ENCODE peak calls at places on chromosomes 5 and 9, in eight cellular contexts. One of them, this sample, is unnamed. For H3K36me3, the result is how much of the 10 kb centered on the place peaks cover.

GRCh38 chr9:124761710-124762109 is 9.4 kb downstream of the NR6A1 start:
- DNase-seq in SK-N-SH: no peak
- DNase-seq in body of pancreas: no peak
- DNase-seq in brain microvascular endothelial cell: no peak
- DNase-seq in prostate gland: no peak
- DNase-seq in tibial artery: no peak
- DNase-seq in stomach: no peak
- DNase-seq in WERI-Rb-1: no peak
- DNase-seq in this sample: no peak

GRCh38 chr5:110909415-110909814 is 162.1 kb upstream of the TSLP start:
- DNase-seq in SK-N-SH: no peak
- DNase-seq in body of pancreas: no peak
- DNase-seq in brain microvascular endothelial cell: no peak
- DNase-seq in prostate gland: no peak
- DNase-seq in tibial artery: no peak
- DNase-seq in stomach: no peak
- DNase-seq in WERI-Rb-1: no peak
- DNase-seq in this sample: no peak

GRCh38 chr9:130400870-130401269 is 43.9 kb upstream of the ASS1 start:
- DNase-seq in SK-N-SH: no peak
- DNase-seq in body of pancreas: no peak
- DNase-seq in brain microvascular endothelial cell: no peak
- DNase-seq in prostate gland: no peak
- DNase-seq in tibial artery: no peak
- DNase-seq in stomach: no peak
- DNase-seq in WERI-Rb-1: no peak
- DNase-seq in this sample: no peak

GRCh38 chr5:122078116-122078865 is at the start of gene LOX:
- DNase-seq in SK-N-SH: peak
- DNase-seq in body of pancreas: peak
- DNase-seq in brain microvascular endothelial cell: peak
- DNase-seq in prostate gland: peak
- DNase-seq in tibial artery: peak
- DNase-seq in stomach: peak
- DNase-seq in WERI-Rb-1: peak
- DNase-seq in this sample: peak

GRCh38 chr9:105608685-105609598 is 51.0 kb downstream of the FKTN start:
- DNase-seq in SK-N-SH: peak
- DNase-seq in body of pancreas: no peak
- DNase-seq in brain microvascular endothelial cell: peak
- DNase-seq in prostate gland: peak
- DNase-seq in tibial artery: no peak
- DNase-seq in stomach: no peak
- DNase-seq in WERI-Rb-1: no peak
- DNase-seq in this sample: no peak

GRCh38 chr5:41869739-41870620 is at the start of gene OXCT1:
- DNase-seq in SK-N-SH: peak
- DNase-seq in body of pancreas: peak
- DNase-seq in brain microvascular endothelial cell: peak
- DNase-seq in prostate gland: peak
- DNase-seq in tibial artery: peak
- DNase-seq in stomach: peak
- DNase-seq in WERI-Rb-1: peak
- DNase-seq in this sample: peak

GRCh38 chr5:181245427-181246275 is 1.9 kb upstream of the RACK1 start:
- DNase-seq in SK-N-SH: peak
- DNase-seq in body of pancreas: peak
- DNase-seq in brain microvascular endothelial cell: no peak
- DNase-seq in prostate gland: no peak
- DNase-seq in tibial artery: peak
- DNase-seq in stomach: no peak
- DNase-seq in WERI-Rb-1: no peak
- DNase-seq in this sample: peak

GRCh38 chr5:176748073-176748966 is 62.0 kb upstream of the UNC5A start:
- DNase-seq in SK-N-SH: peak
- DNase-seq in body of pancreas: no peak
- DNase-seq in brain microvascular endothelial cell: no peak
- DNase-seq in prostate gland: no peak
- DNase-seq in tibial artery: no peak
- DNase-seq in stomach: no peak
- DNase-seq in WERI-Rb-1: no peak
- DNase-seq in this sample: no peak

GRCh38 chr5:157689942-157690689 is 18.8 kb downstream of the C5orf52 start:
- DNase-seq in SK-N-SH: no peak
- DNase-seq in body of pancreas: peak
- DNase-seq in brain microvascular endothelial cell: no peak
- DNase-seq in prostate gland: no peak
- DNase-seq in tibial artery: no peak
- DNase-seq in stomach: no peak
- DNase-seq in WERI-Rb-1: no peak
- DNase-seq in this sample: no peak

GRCh38 chr9:127523312-127523851 is 72.1 kb downstream of the LRSAM1 start:
- DNase-seq in SK-N-SH: peak
- DNase-seq in body of pancreas: no peak
- DNase-seq in brain microvascular endothelial cell: peak
- DNase-seq in prostate gland: no peak
- DNase-seq in tibial artery: no peak
- DNase-seq in stomach: no peak
- DNase-seq in WERI-Rb-1: peak
- DNase-seq in this sample: no peak

GRCh38 chr9:91678807-91679206 is 255.2 kb upstream of the NFIL3 start:
- DNase-seq in SK-N-SH: no peak
- DNase-seq in body of pancreas: no peak
- DNase-seq in brain microvascular endothelial cell: no peak
- DNase-seq in prostate gland: no peak
- DNase-seq in tibial artery: no peak
- DNase-seq in stomach: no peak
- DNase-seq in WERI-Rb-1: no peak
- DNase-seq in this sample: no peak

GRCh38 chr9:91682806-91683205 is 259.2 kb upstream of the NFIL3 start:
- DNase-seq in SK-N-SH: no peak
- DNase-seq in body of pancreas: no peak
- DNase-seq in brain microvascular endothelial cell: peak
- DNase-seq in prostate gland: no peak
- DNase-seq in tibial artery: no peak
- DNase-seq in stomach: no peak
- DNase-seq in WERI-Rb-1: no peak
- DNase-seq in this sample: no peak

GRCh38 chr9:91680998-91681397 is 257.4 kb upstream of the NFIL3 start:
- DNase-seq in SK-N-SH: no peak
- DNase-seq in body of pancreas: no peak
- DNase-seq in brain microvascular endothelial cell: no peak
- DNase-seq in prostate gland: no peak
- DNase-seq in tibial artery: no peak
- DNase-seq in stomach: no peak
- DNase-seq in WERI-Rb-1: no peak
- DNase-seq in this sample: no peak

GRCh38 chr9:91680129-91680528 is 256.5 kb upstream of the NFIL3 start:
- DNase-seq in SK-N-SH: no peak
- DNase-seq in body of pancreas: no peak
- DNase-seq in brain microvascular endothelial cell: no peak
- DNase-seq in prostate gland: no peak
- DNase-seq in tibial artery: no peak
- DNase-seq in stomach: no peak
- DNase-seq in WERI-Rb-1: no peak
- DNase-seq in this sample: no peak

DNA sequence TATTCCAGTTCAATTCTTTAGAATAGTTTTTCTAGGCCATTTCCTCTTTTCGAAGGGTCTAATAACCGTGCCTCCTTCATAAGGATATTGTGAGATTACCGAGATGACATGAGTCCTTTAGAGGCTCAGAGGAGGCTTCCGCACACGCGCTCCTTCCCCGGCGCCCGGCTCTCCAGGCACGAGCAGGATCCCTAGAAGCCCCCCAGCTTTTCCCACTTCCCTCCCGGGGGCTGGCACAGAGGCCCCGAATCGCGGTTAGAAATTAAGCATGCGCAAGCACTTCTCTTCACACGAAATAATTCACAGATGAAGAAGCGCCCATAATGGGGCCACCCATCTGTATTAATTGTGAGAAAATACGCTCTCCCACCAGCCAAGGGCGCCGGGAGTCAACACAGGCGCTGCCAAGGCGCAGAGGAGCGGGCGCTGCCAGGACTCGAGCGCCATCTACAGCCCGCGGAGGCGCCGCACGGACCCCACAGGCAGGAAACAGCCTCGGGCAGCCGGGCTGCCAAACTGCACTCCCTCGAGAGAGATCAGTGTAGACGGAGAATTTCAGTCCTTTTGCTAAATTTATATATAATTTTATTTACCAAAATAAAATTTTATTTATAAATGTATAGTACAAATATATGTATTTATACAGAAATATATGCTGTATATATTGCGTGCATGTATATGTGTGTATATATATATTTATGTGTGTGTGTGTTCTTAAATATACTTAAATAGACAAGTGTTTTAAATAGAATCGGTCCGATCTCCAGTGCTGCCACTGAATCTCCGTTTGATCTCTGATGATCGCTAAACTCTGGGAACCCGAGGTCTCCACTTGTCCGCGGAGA is 258.1 kb upstream of the NFIL3 start:
- DNase-seq in SK-N-SH: peak
- DNase-seq in body of pancreas: peak
- DNase-seq in brain microvascular endothelial cell: peak
- DNase-seq in prostate gland: peak
- DNase-seq in tibial artery: peak
- DNase-seq in stomach: peak
- DNase-seq in WERI-Rb-1: peak
- DNase-seq in this sample: peak
- TF ChIP-seq CTCF in SK-N-SH: peak
- TF ChIP-seq CTCF in body of pancreas: peak
- TF ChIP-seq CTCF in brain microvascular endothelial cell: peak
- TF ChIP-seq CTCF in prostate gland: peak
- TF ChIP-seq CTCF in tibial artery: peak
- TF ChIP-seq CTCF in stomach: peak
- TF ChIP-seq CTCF in WERI-Rb-1: peak
- TF ChIP-seq CTCF in this sample: peak

GRCh38 chr5:10734832-10735231 is 26.2 kb downstream of the DAP start:
- DNase-seq in SK-N-SH: no peak
- DNase-seq in body of pancreas: no peak
- DNase-seq in brain microvascular endothelial cell: no peak
- DNase-seq in prostate gland: no peak
- DNase-seq in tibial artery: no peak
- DNase-seq in stomach: no peak
- DNase-seq in WERI-Rb-1: no peak
- DNase-seq in this sample: no peak

GRCh38 chr5:10736354-10736753 is 24.7 kb downstream of the DAP start:
- DNase-seq in SK-N-SH: no peak
- DNase-seq in body of pancreas: no peak
- DNase-seq in brain microvascular endothelial cell: no peak
- DNase-seq in prostate gland: no peak
- DNase-seq in tibial artery: no peak
- DNase-seq in stomach: no peak
- DNase-seq in WERI-Rb-1: no peak
- DNase-seq in this sample: no peak

GRCh38 chr5:10733426-10733825 is 27.6 kb downstream of the DAP start:
- DNase-seq in SK-N-SH: no peak
- DNase-seq in body of pancreas: no peak
- DNase-seq in brain microvascular endothelial cell: no peak
- DNase-seq in prostate gland: no peak
- DNase-seq in tibial artery: no peak
- DNase-seq in stomach: no peak
- DNase-seq in WERI-Rb-1: no peak
- DNase-seq in this sample: no peak

GRCh38 chr5:10735569-10736255 is 25.3 kb downstream of the DAP start:
- DNase-seq in SK-N-SH: no peak
- DNase-seq in body of pancreas: peak
- DNase-seq in brain microvascular endothelial cell: no peak
- DNase-seq in prostate gland: no peak
- DNase-seq in tibial artery: no peak
- DNase-seq in stomach: no peak
- DNase-seq in WERI-Rb-1: no peak
- DNase-seq in this sample: no peak

GRCh38 chr5:10734050-10734709 is 26.9 kb downstream of the DAP start:
- DNase-seq in SK-N-SH: no peak
- DNase-seq in body of pancreas: no peak
- DNase-seq in brain microvascular endothelial cell: no peak
- DNase-seq in prostate gland: no peak
- DNase-seq in tibial artery: no peak
- DNase-seq in stomach: no peak
- DNase-seq in WERI-Rb-1: peak
- DNase-seq in this sample: no peak
- H3K27ac ChIP-seq in SK-N-SH: no peak
- H3K27ac ChIP-seq in body of pancreas: peak
- H3K27ac ChIP-seq in brain microvascular endothelial cell: no peak
- H3K27ac ChIP-seq in prostate gland: no peak
- H3K27ac ChIP-seq in tibial artery: no peak
- H3K27ac ChIP-seq in stomach: no peak
- H3K27ac ChIP-seq in WERI-Rb-1: no peak
- H3K27ac ChIP-seq in this sample: no peak

GRCh38 chr9:131583342-131583645 is 38.0 kb downstream of the PRRT1B start:
- DNase-seq in SK-N-SH: no peak
- DNase-seq in body of pancreas: no peak
- DNase-seq in brain microvascular endothelial cell: no peak
- DNase-seq in prostate gland: no peak
- DNase-seq in tibial artery: no peak
- DNase-seq in stomach: no peak
- DNase-seq in WERI-Rb-1: no peak
- DNase-seq in this sample: no peak

GRCh38 chr9:131584858-131585257 is 39.5 kb downstream of the PRRT1B start:
- DNase-seq in SK-N-SH: no peak
- DNase-seq in body of pancreas: no peak
- DNase-seq in brain microvascular endothelial cell: no peak
- DNase-seq in prostate gland: no peak
- DNase-seq in tibial artery: no peak
- DNase-seq in stomach: no peak
- DNase-seq in WERI-Rb-1: no peak
- DNase-seq in this sample: no peak

GRCh38 chr9:131583836-131584555 is 38.7 kb downstream of the PRRT1B start:
- DNase-seq in SK-N-SH: no peak
- DNase-seq in body of pancreas: no peak
- DNase-seq in brain microvascular endothelial cell: no peak
- DNase-seq in prostate gland: no peak
- DNase-seq in tibial artery: no peak
- DNase-seq in stomach: no peak
- DNase-seq in WERI-Rb-1: no peak
- DNase-seq in this sample: no peak

GRCh38 chr9:131587331-131587730 is 42.0 kb downstream of the PRRT1B start:
- DNase-seq in SK-N-SH: no peak
- DNase-seq in body of pancreas: no peak
- DNase-seq in brain microvascular endothelial cell: no peak
- DNase-seq in prostate gland: no peak
- DNase-seq in tibial artery: no peak
- DNase-seq in stomach: no peak
- DNase-seq in WERI-Rb-1: no peak
- DNase-seq in this sample: no peak

GRCh38 chr9:131585375-131585774 is 40.1 kb downstream of the PRRT1B start:
- DNase-seq in SK-N-SH: no peak
- DNase-seq in body of pancreas: no peak
- DNase-seq in brain microvascular endothelial cell: no peak
- DNase-seq in prostate gland: no peak
- DNase-seq in tibial artery: no peak
- DNase-seq in stomach: no peak
- DNase-seq in WERI-Rb-1: no peak
- DNase-seq in this sample: peak
- H3K36me3 ChIP-seq in SK-N-SH: under half
- H3K36me3 ChIP-seq in body of pancreas: under half
- H3K36me3 ChIP-seq in brain microvascular endothelial cell: under half
- H3K36me3 ChIP-seq in prostate gland: under half
- H3K36me3 ChIP-seq in tibial artery: half or more
- H3K36me3 ChIP-seq in stomach: half or more
- H3K36me3 ChIP-seq in WERI-Rb-1: half or more
- H3K36me3 ChIP-seq in this sample: under half

GRCh38 chr5:171630047-171630669 is 155.5 kb upstream of the SMIM23 start:
- DNase-seq in SK-N-SH: peak
- DNase-seq in body of pancreas: peak
- DNase-seq in brain microvascular endothelial cell: peak
- DNase-seq in prostate gland: peak
- DNase-seq in tibial artery: no peak
- DNase-seq in stomach: peak
- DNase-seq in WERI-Rb-1: peak
- DNase-seq in this sample: peak
- TF ChIP-seq CTCF in SK-N-SH: peak
- TF ChIP-seq CTCF in body of pancreas: no peak
- TF ChIP-seq CTCF in brain microvascular endothelial cell: peak
- TF ChIP-seq CTCF in prostate gland: no peak
- TF ChIP-seq CTCF in tibial artery: peak
- TF ChIP-seq CTCF in stomach: no peak
- TF ChIP-seq CTCF in WERI-Rb-1: peak
- TF ChIP-seq CTCF in this sample: peak